ENCODE peak calls at places on chromosomes 11 and 22, in ten cellular contexts. F is A673; I is colonic mucosa; C is type B pancreatic cell; J is effector memory CD8-positive, alpha-beta T cell; O is GM13977; K is GM12892; Q is NCI-H1105; D is retina; E is WTC11. V is an unnamed sample.

GRCh38 chr11:15896544-15896943 is 459.8 kb downstream of the SOX6 start:
- DNase-seq in F (no peak), I (no peak), C (no peak), J (no peak), O (no peak), K (no peak), Q (no peak), D (no peak), E (no peak), V (no peak)

GRCh38 chr11:91404344-91404743 is 820.3 kb upstream of the FAT3 start:
- DNase-seq in F (no peak), I (no peak), C (no peak), J (no peak), O (no peak), K (no peak), Q (no peak), D (no peak), E (no peak), V (no peak)

GRCh38 chr22:29269230-29269604 is 1.1 kb downstream of the EWSR1 start:
- DNase-seq in F (no peak), I (peak), C (no peak), J (no peak), O (no peak), K (no peak), Q (no peak), D (no peak), E (no peak), V (no peak)

GRCh38 chr11:72278911-72279310 is 34.9 kb upstream of the PHOX2A start:
- DNase-seq in F (peak), I (no peak), C (no peak), J (no peak), O (no peak), K (no peak), Q (no peak), D (no peak), E (no peak), V (no peak)

GRCh38 chr11:117693344-117693743 is 103.7 kb downstream of the DSCAML1 start:
- DNase-seq in F (no peak), I (no peak), C (no peak), J (no peak), O (no peak), K (no peak), Q (no peak), D (no peak), E (no peak), V (no peak)

GRCh38 chr11:72617080-72617744 is 57.0 kb downstream of the PDE2A start:
- DNase-seq in F (no peak), I (no peak), C (no peak), J (no peak), O (no peak), K (no peak), Q (no peak), D (no peak), E (no peak), V (no peak)

GRCh38 chr11:82718307-82718706 is 15.4 kb downstream of the FAM181B start:
- DNase-seq in F (peak), I (no peak), C (no peak), J (no peak), O (peak), K (no peak), Q (peak), D (peak), E (peak), V (peak)

GRCh38 chr22:34808618-34809017 is 257.3 kb upstream of the ISX start:
- DNase-seq in F (no peak), I (no peak), C (no peak), J (no peak), O (no peak), K (no peak), Q (no peak), D (no peak), E (no peak), V (no peak)

GRCh38 chr22:27331526-27332281 is 469.9 kb downstream of the MN1 start:
- DNase-seq in F (peak), I (no peak), C (peak), J (no peak), O (no peak), K (no peak), Q (no peak), D (peak), E (peak), V (peak)

GRCh38 chr11:82049199-82049598 is 684.5 kb downstream of the FAM181B start:
- DNase-seq in F (no peak), I (no peak), C (no peak), J (no peak), O (no peak), K (no peak), Q (no peak), D (no peak), E (no peak), V (no peak)

GRCh38 chr22:44385781-44386180 is 73.0 kb upstream of the SHISAL1 start:
- DNase-seq in F (no peak), I (no peak), C (no peak), J (no peak), O (no peak), K (no peak), Q (no peak), D (no peak), E (no peak), V (no peak)

GRCh38 chr11:11250470-11250869 is 102.6 kb downstream of the CSNK2A3 start:
- DNase-seq in F (no peak), I (no peak), C (no peak), J (no peak), O (no peak), K (no peak), Q (no peak), D (no peak), E (no peak), V (no peak)

GRCh38 chr11:102836290-102836875 is 7.0 kb downstream of the MMP3 start:
- DNase-seq in F (no peak), I (no peak), C (no peak), J (no peak), O (no peak), K (no peak), Q (no peak), D (no peak), E (no peak), V (peak)

V was measured in NCI-H748 treated with DMSO at 0.1 percent for 48 hours.